ENCODE peak calls at places on chromosomes 7 and 10, in four cellular contexts. One of them, this sample, is unnamed.

GRCh38 chr7:2523941-2524807 is 4.6 kb downstream of the LFNG start:
- DNase-seq in transverse colon: peak
- DNase-seq in HL-60: peak
- DNase-seq in progenitor cell of endocrine pancreas: peak
- DNase-seq in this sample: peak

GRCh38 chr7:16668978-16669377 is 23.0 kb downstream of the BZW2 start:
- DNase-seq in transverse colon: no peak
- DNase-seq in progenitor cell of endocrine pancreas: no peak
- DNase-seq in HL-60: no peak
- DNase-seq in this sample: no peak

GRCh38 chr10:95247200-95247880 is 43.5 kb downstream of the PDLIM1 start:
- DNase-seq in progenitor cell of endocrine pancreas: no peak
- DNase-seq in HL-60: no peak
- DNase-seq in transverse colon: no peak
- DNase-seq in this sample: no peak

GRCh38 chr7:154332776-154333175 is 280.6 kb downstream of the DPP6 start:
- DNase-seq in progenitor cell of endocrine pancreas: no peak
- DNase-seq in transverse colon: no peak
- DNase-seq in HL-60: no peak
- DNase-seq in this sample: no peak

GRCh38 chr10:767211-767610 is 77.7 kb upstream of the DIP2C start:
- DNase-seq in transverse colon: no peak
- DNase-seq in progenitor cell of endocrine pancreas: no peak
- DNase-seq in HL-60: no peak
- DNase-seq in this sample: no peak

GRCh38 chr10:32972454-32972853 is 14.4 kb upstream of the ITGB1 start:
- DNase-seq in transverse colon: no peak
- DNase-seq in HL-60: no peak
- DNase-seq in progenitor cell of endocrine pancreas: no peak
- DNase-seq in this sample: no peak

GRCh38 chr7:77799078-77799964 is 748 bp downstream of the PHTF2 start:
- DNase-seq in transverse colon: peak
- DNase-seq in progenitor cell of endocrine pancreas: peak
- DNase-seq in HL-60: peak
- DNase-seq in this sample: peak

GRCh38 chr7:2079332-2080068 is 153.2 kb downstream of the MAD1L1 start:
- DNase-seq in progenitor cell of endocrine pancreas: no peak
- DNase-seq in HL-60: peak
- DNase-seq in transverse colon: peak
- DNase-seq in this sample: no peak

GRCh38 chr7:43725251-43725650 is 4.1 kb downstream of the COA1 start:
- DNase-seq in HL-60: no peak
- DNase-seq in transverse colon: no peak
- DNase-seq in progenitor cell of endocrine pancreas: no peak
- DNase-seq in this sample: no peak

GRCh38 chr10:61760943-61761824 is 98.5 kb downstream of the CABCOCO1 start:
- DNase-seq in progenitor cell of endocrine pancreas: no peak
- DNase-seq in HL-60: no peak
- DNase-seq in transverse colon: peak
- DNase-seq in this sample: no peak

GRCh38 chr7:20798081-20798693 is 11.5 kb upstream of the SP8 start:
- DNase-seq in progenitor cell of endocrine pancreas: no peak
- DNase-seq in transverse colon: peak
- DNase-seq in HL-60: no peak
- DNase-seq in this sample: peak

GRCh38 chr7:96080021-96080420 is 241.9 kb downstream of the SLC25A13 start:
- DNase-seq in transverse colon: no peak
- DNase-seq in HL-60: no peak
- DNase-seq in progenitor cell of endocrine pancreas: no peak
- DNase-seq in this sample: no peak

GRCh38 chr10:12656518-12657142 is 307.3 kb downstream of the CAMK1D start:
- DNase-seq in transverse colon: no peak
- DNase-seq in progenitor cell of endocrine pancreas: no peak
- DNase-seq in HL-60: peak
- DNase-seq in this sample: no peak

GRCh38 chr7:138008588-138009349 is 6.9 kb upstream of the CREB3L2 start:
- DNase-seq in transverse colon: peak
- DNase-seq in HL-60: no peak
- DNase-seq in progenitor cell of endocrine pancreas: no peak
- DNase-seq in this sample: peak

GRCh38 chr10:50614444-50615137 is 9.2 kb downstream of the SGMS1 start:
- DNase-seq in transverse colon: no peak
- DNase-seq in HL-60: no peak
- DNase-seq in progenitor cell of endocrine pancreas: no peak
- DNase-seq in this sample: no peak

GRCh38 chr7:55533050-55533728 is 39.1 kb downstream of the VOPP1 start:
- DNase-seq in HL-60: peak
- DNase-seq in progenitor cell of endocrine pancreas: no peak
- DNase-seq in transverse colon: peak
- DNase-seq in this sample: no peak

GRCh38 chr10:58436071-58436470 is 50.9 kb downstream of the TFAM start:
- DNase-seq in HL-60: no peak
- DNase-seq in progenitor cell of endocrine pancreas: no peak
- DNase-seq in transverse colon: no peak
- DNase-seq in this sample: no peak

GRCh38 chr10:60031664-60032063 is 125.3 kb upstream of the CCDC6 start:
- DNase-seq in progenitor cell of endocrine pancreas: no peak
- DNase-seq in transverse colon: no peak
- DNase-seq in HL-60: peak
- DNase-seq in this sample: no peak

GRCh38 chr10:28730031-28730778 is 52.9 kb downstream of the BAMBI start:
- DNase-seq in HL-60: no peak
- DNase-seq in transverse colon: no peak
- DNase-seq in progenitor cell of endocrine pancreas: no peak
- DNase-seq in this sample: no peak

GRCh38 chr10:120494313-120494710 is 37.3 kb downstream of the PLPP4 start:
- DNase-seq in transverse colon: no peak
- DNase-seq in HL-60: no peak
- DNase-seq in progenitor cell of endocrine pancreas: no peak
- DNase-seq in this sample: no peak

GRCh38 chr7:149741629-149742028 is 31.8 kb downstream of the ZNF467 start:
- DNase-seq in progenitor cell of endocrine pancreas: no peak
- DNase-seq in HL-60: no peak
- DNase-seq in transverse colon: no peak
- DNase-seq in this sample: no peak

GRCh38 chr7:17725761-17726160 is 214.5 kb downstream of the SNX13 start:
- DNase-seq in progenitor cell of endocrine pancreas: no peak
- DNase-seq in transverse colon: no peak
- DNase-seq in HL-60: no peak
- DNase-seq in this sample: no peak

GRCh38 chr7:35975851-35976454 is 175.1 kb downstream of the SEPTIN7 start:
- DNase-seq in HL-60: peak
- DNase-seq in transverse colon: peak
- DNase-seq in progenitor cell of endocrine pancreas: peak
- DNase-seq in this sample: peak

GRCh38 chr7:94064541-94065191 is 60.5 kb upstream of the BET1 start:
- DNase-seq in HL-60: no peak
- DNase-seq in transverse colon: no peak
- DNase-seq in progenitor cell of endocrine pancreas: no peak
- DNase-seq in this sample: no peak

GRCh38 chr10:59872892-59873463 is 33.4 kb downstream of the CCDC6 start:
- DNase-seq in HL-60: no peak
- DNase-seq in progenitor cell of endocrine pancreas: no peak
- DNase-seq in transverse colon: peak
- DNase-seq in this sample: no peak

GRCh38 chr10:36344240-36344639 is 702.1 kb upstream of the FZD8 start:
- DNase-seq in transverse colon: no peak
- DNase-seq in HL-60: no peak
- DNase-seq in progenitor cell of endocrine pancreas: no peak
- DNase-seq in this sample: no peak

GRCh38 chr7:42090056-42090455 is 147.0 kb downstream of the GLI3 start:
- DNase-seq in transverse colon: no peak
- DNase-seq in progenitor cell of endocrine pancreas: no peak
- DNase-seq in HL-60: no peak
- DNase-seq in this sample: no peak

GRCh38 chr10:79488303-79488702 is 24.0 kb upstream of the EIF5AL1 start:
- DNase-seq in HL-60: no peak
- DNase-seq in progenitor cell of endocrine pancreas: no peak
- DNase-seq in transverse colon: peak
- DNase-seq in this sample: no peak

GRCh38 chr7:32481176-32481575 is 9.0 kb downstream of the LSM5 start:
- DNase-seq in HL-60: no peak
- DNase-seq in progenitor cell of endocrine pancreas: no peak
- DNase-seq in transverse colon: no peak
- DNase-seq in this sample: no peak

GRCh38 chr10:123240776-123241175 is 86.6 kb downstream of the BUB3 start:
- DNase-seq in progenitor cell of endocrine pancreas: no peak
- DNase-seq in transverse colon: no peak
- DNase-seq in HL-60: no peak
- DNase-seq in this sample: no peak

GRCh38 chr10:123240250-123240649 is 86.0 kb downstream of the BUB3 start:
- DNase-seq in progenitor cell of endocrine pancreas: no peak
- DNase-seq in transverse colon: no peak
- DNase-seq in HL-60: no peak
- DNase-seq in this sample: no peak

GRCh38 chr10:123249894-123250293 is 95.7 kb downstream of the BUB3 start:
- DNase-seq in progenitor cell of endocrine pancreas: no peak
- DNase-seq in HL-60: no peak
- DNase-seq in transverse colon: no peak
- DNase-seq in this sample: no peak

GRCh38 chr10:123241391-123242141 is 87.4 kb downstream of the BUB3 start:
- DNase-seq in HL-60: peak
- DNase-seq in transverse colon: no peak
- DNase-seq in progenitor cell of endocrine pancreas: no peak
- DNase-seq in this sample: no peak

DNA sequence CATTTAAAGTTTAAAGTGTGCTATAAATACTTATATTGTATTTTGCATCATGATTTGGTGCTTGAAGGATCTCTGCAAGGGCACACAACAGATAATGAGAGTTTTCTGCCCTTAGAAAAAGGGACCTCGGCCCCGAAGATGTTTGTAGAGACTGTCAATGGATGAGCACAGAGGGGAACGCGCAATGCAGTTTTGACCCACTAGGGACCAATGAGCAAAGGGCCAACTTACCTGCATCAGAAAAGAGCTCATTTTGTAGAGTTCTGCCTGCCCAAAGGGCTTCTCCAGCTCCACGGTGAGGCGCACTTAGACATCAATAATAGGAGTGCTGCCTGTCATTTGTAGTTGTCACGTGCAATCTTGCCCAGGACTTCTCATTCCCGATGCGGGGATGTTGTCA is 91.1 kb downstream of the BUB3 start:
- DNase-seq in transverse colon: no peak
- DNase-seq in HL-60: no peak
- DNase-seq in progenitor cell of endocrine pancreas: no peak
- DNase-seq in this sample: no peak
- TF ChIP-seq CTCF in transverse colon: no peak
- TF ChIP-seq CTCF in HL-60: no peak
- TF ChIP-seq CTCF in progenitor cell of endocrine pancreas: peak
- TF ChIP-seq CTCF in this sample: no peak

DNA sequence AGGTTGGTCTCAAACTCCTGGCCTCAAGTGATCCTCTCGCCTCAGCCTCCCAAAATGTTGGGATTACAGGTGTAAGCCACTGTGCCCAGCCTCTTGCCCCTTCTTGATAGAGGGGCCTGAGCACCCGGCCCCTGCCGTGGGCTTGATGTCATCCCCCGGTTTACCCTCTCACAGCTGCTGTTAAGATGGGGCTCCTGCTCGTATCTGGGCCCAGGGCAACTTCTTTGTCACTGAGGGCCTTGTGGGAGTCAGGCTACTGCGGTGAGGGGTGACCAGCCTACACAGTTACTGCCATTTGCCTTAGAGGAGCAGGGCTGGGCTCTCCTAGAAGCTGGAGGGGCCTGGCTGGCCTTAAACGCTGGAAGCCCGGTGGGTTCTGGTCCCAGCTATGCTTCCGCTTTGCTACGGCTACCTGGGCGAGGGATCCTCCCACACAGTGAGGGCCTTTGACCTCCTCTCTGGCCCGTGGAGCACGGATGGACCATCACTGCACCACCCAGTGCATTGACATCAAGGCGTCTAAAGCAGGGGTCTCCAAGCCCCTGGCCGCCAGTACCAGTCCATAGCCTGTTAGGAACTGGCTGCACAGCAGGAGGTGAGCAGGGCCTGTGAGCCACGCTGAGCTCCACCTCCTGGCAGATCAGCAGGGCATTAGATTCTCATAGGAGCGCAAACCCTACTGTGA is 1.1 kb upstream of the TMEM130 start:
- DNase-seq in transverse colon: no peak
- DNase-seq in progenitor cell of endocrine pancreas: no peak
- DNase-seq in HL-60: no peak
- DNase-seq in this sample: no peak
- TF ChIP-seq CTCF in transverse colon: no peak
- TF ChIP-seq CTCF in progenitor cell of endocrine pancreas: no peak
- TF ChIP-seq CTCF in HL-60: no peak
- TF ChIP-seq CTCF in this sample: no peak

DNA sequence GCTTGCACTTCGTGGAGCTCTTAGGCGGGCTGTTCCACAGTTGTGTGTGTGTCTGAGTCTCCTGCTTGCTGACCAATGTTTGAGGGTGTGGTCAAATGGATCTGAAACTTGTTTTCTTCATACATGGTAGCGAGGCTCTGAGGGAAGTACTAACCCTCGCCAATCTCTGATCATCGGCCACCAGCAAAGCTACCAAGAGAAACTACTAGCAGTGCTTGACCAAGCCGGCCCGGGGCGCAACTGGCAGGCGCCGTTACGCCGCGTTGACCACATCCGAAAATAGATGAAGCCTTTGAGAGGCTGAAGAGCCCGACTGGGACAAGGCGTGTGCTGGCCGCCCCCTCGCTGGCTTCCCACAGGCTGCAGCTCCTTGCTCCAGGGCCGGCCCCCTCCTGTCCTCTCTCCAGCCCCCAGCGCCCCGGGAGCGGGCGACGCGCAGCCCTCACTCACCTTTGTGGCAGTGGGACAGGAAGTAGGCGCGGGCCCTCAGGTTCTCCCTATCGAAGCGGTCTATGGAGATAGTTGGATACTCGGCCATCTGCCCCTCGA is 370 bp downstream of the DCLRE1C start:
- DNase-seq in HL-60: no peak
- DNase-seq in transverse colon: peak
- DNase-seq in progenitor cell of endocrine pancreas: no peak
- DNase-seq in this sample: no peak
- TF ChIP-seq CTCF in HL-60: no peak
- TF ChIP-seq CTCF in transverse colon: no peak
- TF ChIP-seq CTCF in progenitor cell of endocrine pancreas: peak
- TF ChIP-seq CTCF in this sample: no peak

GRCh38 chr7:4103352-4104091 is 578.6 kb upstream of the FOXK1 start:
- DNase-seq in transverse colon: no peak
- DNase-seq in progenitor cell of endocrine pancreas: no peak
- DNase-seq in HL-60: no peak
- DNase-seq in this sample: no peak
- TF ChIP-seq CTCF in transverse colon: peak
- TF ChIP-seq CTCF in progenitor cell of endocrine pancreas: peak
- TF ChIP-seq CTCF in HL-60: no peak
- TF ChIP-seq CTCF in this sample: peak

GRCh38 chr7:80681272-80681885 is 42.9 kb downstream of the CD36 start:
- DNase-seq in transverse colon: no peak
- DNase-seq in progenitor cell of endocrine pancreas: no peak
- DNase-seq in HL-60: no peak
- DNase-seq in this sample: no peak
- TF ChIP-seq CTCF in transverse colon: peak
- TF ChIP-seq CTCF in progenitor cell of endocrine pancreas: peak
- TF ChIP-seq CTCF in HL-60: peak
- TF ChIP-seq CTCF in this sample: peak